ENCODE peak calls at places on chromosomes 6 and 20, in seven cellular contexts. B is GM12891, D is upper lobe of left lung, L is prostate gland, W is endothelial cell of umbilical vein, T is breast epithelium, A is HepG2. Z is an unnamed sample.

GRCh38 chr20:41222703-41223102 is 85.4 kb downstream of the PLCG1 start:
- DNase-seq in A (no peak), B (no peak), T (no peak), D (no peak), L (no peak), W (no peak), Z (no peak)

GRCh38 chr6:97473979-97474378 is 191.0 kb upstream of the MMS22L start:
- DNase-seq in T (no peak), A (no peak), D (no peak), W (no peak), B (no peak), L (no peak), Z (no peak)

GRCh38 chr20:22924036-22924737 is 110.9 kb upstream of the SSTR4 start:
- DNase-seq in T (no peak), B (no peak), L (no peak), A (no peak), D (no peak), W (no peak), Z (no peak)

GRCh38 chr6:46078294-46078693 is 51.5 kb upstream of the ENPP4 start:
- DNase-seq in A (no peak), T (no peak), L (no peak), D (no peak), W (no peak), B (no peak), Z (no peak)

GRCh38 chr20:32132911-32133549 is 23.5 kb downstream of the TM9SF4 start:
- DNase-seq in D (no peak), T (no peak), W (no peak), L (no peak), B (no peak), A (no peak), Z (peak)

GRCh38 chr20:58457083-58457680 is 58.0 kb downstream of the APCDD1L start:
- DNase-seq in W (no peak), B (no peak), D (no peak), A (no peak), T (no peak), L (no peak), Z (no peak)

GRCh38 chr6:16758163-16758975 is 2.9 kb downstream of the ATXN1 start:
- DNase-seq in T (no peak), B (no peak), W (no peak), D (no peak), L (no peak), A (peak), Z (no peak)

GRCh38 chr6:108655840-108656650 is 95.3 kb downstream of the FOXO3 start:
- DNase-seq in L (no peak), A (peak), W (no peak), B (no peak), T (no peak), D (no peak), Z (no peak)

GRCh38 chr6:168132531-168133184 is 53.6 kb upstream of the FRMD1 start:
- DNase-seq in B (no peak), A (peak), W (peak), D (peak), L (peak), T (peak), Z (no peak)

GRCh38 chr6:11096109-11096508 is 2.5 kb downstream of the SMIM13 start:
- DNase-seq in L (peak), T (peak), W (no peak), A (peak), B (no peak), D (no peak), Z (no peak)

GRCh38 chr6:165649152-165649551 is 13.9 kb downstream of the PDE10A start:
- DNase-seq in B (no peak), D (no peak), L (no peak), T (no peak), A (no peak), W (no peak), Z (no peak)

GRCh38 chr6:145261758-145262157 is 473.6 kb downstream of the EPM2A start:
- DNase-seq in B (no peak), T (no peak), D (no peak), A (no peak), W (no peak), L (no peak), Z (no peak)

GRCh38 chr6:35411066-35411465 is 41.1 kb upstream of the FANCE start:
- DNase-seq in A (no peak), D (no peak), B (no peak), W (no peak), L (no peak), T (no peak), Z (no peak)

GRCh38 chr20:21450572-21450971 is 53.2 kb upstream of the NKX2-4 start:
- DNase-seq in A (peak), D (no peak), B (no peak), T (no peak), L (no peak), W (no peak), Z (no peak)

GRCh38 chr6:56292505-56293181 is 45.3 kb upstream of the COL21A1 start:
- DNase-seq in A (peak), L (no peak), W (peak), D (no peak), T (no peak), B (no peak), Z (no peak)

GRCh38 chr20:17872434-17872833 is 96.2 kb downstream of the SNX5 start:
- DNase-seq in B (no peak), A (no peak), W (no peak), T (no peak), L (no peak), D (no peak), Z (no peak)

GRCh38 chr20:13006825-13007224 is 1.9 kb upstream of the SPTLC3 start:
- DNase-seq in B (no peak), L (no peak), D (no peak), W (no peak), T (no peak), A (no peak), Z (no peak)

GRCh38 chr20:50429412-50429811 is 80.8 kb upstream of the PTPN1 start:
- DNase-seq in W (no peak), A (no peak), T (no peak), L (no peak), D (no peak), B (no peak), Z (no peak)

GRCh38 chr6:31383149-31383548 is 20.2 kb upstream of the MICA start:
- DNase-seq in B (no peak), W (no peak), A (no peak), D (no peak), L (no peak), T (no peak), Z (no peak)

GRCh38 chr20:52975024-52975732 is 3.0 kb downstream of the TSHZ2 start:
- DNase-seq in D (no peak), A (no peak), L (no peak), T (no peak), B (no peak), W (no peak), Z (no peak)

DNA sequence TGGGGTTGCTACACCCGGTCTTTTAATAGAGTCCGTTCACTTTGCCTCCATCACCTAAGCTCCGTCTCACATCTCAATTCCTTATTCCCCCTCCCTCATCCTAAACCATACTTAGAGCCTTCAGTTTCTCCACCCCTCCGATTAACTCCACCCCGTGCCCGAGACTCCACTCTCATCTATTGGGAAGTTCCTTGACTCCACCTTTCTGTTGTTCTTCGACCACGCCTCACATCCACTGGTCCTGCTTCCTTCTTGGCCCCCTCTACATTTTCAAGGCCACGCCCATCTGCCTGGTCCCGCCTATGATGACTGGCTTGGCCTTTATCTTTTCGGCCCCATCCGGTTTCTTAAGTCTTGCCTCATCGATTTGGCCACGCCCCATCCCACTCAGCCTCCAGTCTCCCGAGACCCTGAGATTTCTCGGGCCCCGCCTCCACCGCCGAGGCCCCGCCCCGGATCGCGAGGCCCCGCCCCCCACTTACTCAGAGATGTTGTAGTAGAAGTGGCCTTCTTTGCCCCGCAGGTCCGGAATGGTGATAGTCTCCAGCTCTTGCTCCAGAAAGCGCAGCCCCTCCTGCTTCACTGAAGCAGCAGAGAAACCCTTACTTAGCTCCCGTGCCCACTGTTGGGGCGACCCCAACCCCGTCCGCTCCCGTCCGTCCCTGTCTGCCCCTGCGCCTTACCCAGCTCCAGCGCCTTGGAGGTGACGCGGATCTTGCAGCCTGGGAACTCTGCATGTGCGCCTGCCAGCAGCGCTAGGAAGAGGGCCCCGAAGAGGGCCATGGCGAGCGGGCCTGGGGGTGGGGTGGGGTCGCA is 1.1 kb downstream of the PLTP start:
- DNase-seq in D (peak), W (peak), A (no peak), B (peak), L (peak), T (peak), Z (peak)
- TF ChIP-seq POLR2A in D (no peak), W (peak), A (no peak), B (peak), L (peak), T (no peak), Z (peak)

GRCh38 chr6:140893432-140893831 is 1239.3 kb upstream of the GJE1 start:
- DNase-seq in L (no peak), B (no peak), W (no peak), D (no peak), T (no peak), A (no peak), Z (no peak)

GRCh38 chr6:140897349-140897748 is 1235.4 kb upstream of the GJE1 start:
- DNase-seq in B (no peak), D (no peak), T (no peak), W (no peak), L (no peak), A (peak), Z (no peak)

GRCh38 chr6:140897804-140898573 is 1234.7 kb upstream of the GJE1 start:
- DNase-seq in D (peak), B (no peak), T (no peak), L (no peak), W (no peak), A (peak), Z (no peak)
- TF ChIP-seq POLR2AphosphoS5 in D (no peak), B (no peak), T (no peak), L (no peak), W (no peak), A (peak), Z (no peak)

GRCh38 chr20:37527638-37528441 is at the start of gene BLCAP:
- DNase-seq in A (peak), B (peak), T (peak), D (peak), W (peak), L (peak), Z (peak)
- TF ChIP-seq POLR2A in A (peak), B (peak), T (no peak), D (peak), W (peak), L (peak), Z (peak)

DNA sequence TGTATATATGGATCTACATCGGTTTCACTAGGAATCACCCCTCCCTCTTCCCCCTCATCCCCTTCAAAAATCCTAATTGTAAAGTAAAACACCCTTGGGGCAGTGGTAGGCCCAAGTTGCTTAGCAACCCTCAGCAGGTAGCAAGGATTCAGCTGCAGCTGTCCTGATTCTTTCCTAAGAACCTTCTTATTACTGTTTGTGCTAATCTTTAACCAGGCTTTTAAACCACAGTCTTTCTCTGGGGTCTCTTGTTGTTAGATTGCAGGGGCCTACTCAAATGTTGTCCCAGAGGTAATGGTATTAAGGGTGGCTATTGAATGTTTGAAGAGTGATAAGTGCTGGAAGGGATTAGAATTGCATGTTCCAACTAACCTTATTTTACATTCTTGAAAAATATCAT is 46.4 kb downstream of the PRL start:
- DNase-seq in B (no peak), D (no peak), T (no peak), L (no peak), A (no peak), W (no peak), Z (no peak)
- TF ChIP-seq POLR2AphosphoS5 in B (no peak), D (no peak), T (no peak), L (no peak), A (no peak), W (no peak), Z (no peak)

DNA sequence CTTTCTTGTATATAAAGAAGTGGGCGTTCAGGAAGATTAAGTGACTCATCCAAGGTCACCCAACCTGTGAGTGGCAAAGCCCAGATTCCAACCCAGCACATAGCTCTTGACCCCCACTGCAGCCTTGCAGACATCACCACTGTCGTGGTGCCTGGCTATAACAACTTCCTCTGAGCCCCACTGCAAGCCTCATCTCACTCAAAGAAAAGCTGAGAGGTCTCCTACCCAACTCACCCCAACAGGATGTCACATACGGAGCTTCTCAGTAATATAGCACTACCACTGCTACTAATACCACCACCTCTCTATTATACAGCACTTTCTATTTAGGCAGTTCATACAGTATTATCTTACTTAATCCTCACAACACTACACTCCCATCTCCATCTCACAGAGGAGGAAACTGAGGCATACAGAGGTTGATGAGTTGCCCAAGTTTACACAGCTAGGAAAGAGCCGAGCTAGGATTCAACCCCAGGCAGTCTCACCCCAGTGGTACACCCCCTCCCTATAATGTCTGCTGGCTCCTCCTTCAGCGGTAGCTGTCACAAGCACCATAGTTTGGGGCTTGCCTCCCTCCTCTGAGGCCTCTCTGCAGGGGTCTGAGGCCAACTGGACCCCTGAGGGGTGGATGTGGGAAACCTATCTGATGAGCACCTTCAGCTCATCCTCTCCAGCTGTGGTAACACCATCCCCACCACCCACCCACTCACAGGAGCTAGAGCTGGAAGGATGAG is 19.5 kb downstream of the TFEB start:
- DNase-seq in L (no peak), D (no peak), W (no peak), B (no peak), A (no peak), T (no peak), Z (no peak)
- TF ChIP-seq POLR2A in L (no peak), D (no peak), W (no peak), B (no peak), A (no peak), T (no peak), Z (no peak)

GRCh38 chr6:47132724-47133123 is 90.6 kb upstream of the ADGRF1 start:
- DNase-seq in T (no peak), W (no peak), A (no peak), D (no peak), B (no peak), L (no peak), Z (no peak)
- TF ChIP-seq POLR2AphosphoS5 in T (no peak), W (no peak), A (no peak), D (no peak), B (no peak), L (no peak), Z (no peak)

DNA sequence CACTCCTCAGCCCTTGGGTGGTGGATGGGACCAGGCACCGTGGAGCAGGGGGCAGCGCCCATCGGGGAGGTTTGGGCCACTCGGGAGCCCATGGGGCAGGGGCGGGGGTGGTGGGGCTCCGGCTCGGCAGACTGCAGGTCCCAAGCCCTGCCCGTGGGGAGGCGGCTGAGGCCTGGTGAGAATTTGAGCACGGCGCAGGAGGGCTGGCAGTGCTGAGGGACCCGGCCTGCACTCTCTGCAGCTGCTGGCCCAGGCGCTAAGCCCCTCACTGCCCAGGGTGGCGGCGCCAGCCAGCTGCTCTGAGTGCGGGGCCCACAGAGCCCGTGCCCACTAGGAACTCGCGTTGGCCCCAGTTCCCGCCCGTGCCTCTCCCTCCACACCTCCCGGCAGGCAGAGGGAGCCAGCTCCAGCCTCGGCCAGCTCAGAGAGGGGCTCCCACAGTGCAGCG is 182.1 kb upstream of the OPRM1 start:
- DNase-seq in B (no peak), T (no peak), W (no peak), A (no peak), D (peak), L (no peak), Z (no peak)
- TF ChIP-seq POLR2A in B (no peak), T (no peak), W (no peak), A (no peak), D (no peak), L (no peak), Z (no peak)

GRCh38 chr6:63705707-63706106 is 70.1 kb downstream of the PHF3 start:
- DNase-seq in D (no peak), B (no peak), L (no peak), W (no peak), A (no peak), T (no peak), Z (no peak)

GRCh38 chr6:63708631-63709030 is 73.0 kb downstream of the PHF3 start:
- DNase-seq in T (no peak), L (no peak), W (no peak), B (no peak), A (no peak), D (no peak), Z (no peak)

GRCh38 chr6:63709148-63709547 is 73.5 kb downstream of the PHF3 start:
- DNase-seq in W (no peak), T (no peak), B (no peak), D (no peak), A (peak), L (no peak), Z (no peak)

DNA sequence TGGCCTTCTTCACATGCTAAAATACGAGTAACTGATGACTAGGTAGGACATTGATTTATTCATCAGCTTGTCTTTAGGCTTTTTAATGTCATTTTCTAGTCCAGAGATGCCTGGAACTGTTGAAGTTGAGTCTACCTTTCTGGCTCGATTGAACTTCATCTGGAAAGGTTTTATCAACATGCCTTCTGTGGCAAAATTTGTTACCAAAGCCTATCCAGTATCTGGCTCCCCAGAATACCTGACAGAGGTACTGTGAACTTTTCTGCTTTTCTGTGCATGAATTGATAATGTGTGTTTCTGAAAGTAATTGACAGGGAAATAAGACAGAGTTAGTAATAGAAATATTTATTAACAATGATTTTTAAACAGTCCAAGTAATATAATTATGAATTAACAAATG is 71.0 kb downstream of the PHF3 start:
- DNase-seq in T (no peak), A (no peak), D (no peak), B (no peak), L (no peak), W (no peak), Z (no peak)
- TF ChIP-seq POLR2AphosphoS5 in T (no peak), A (no peak), D (no peak), B (no peak), L (no peak), W (no peak), Z (no peak)

GRCh38 chr6:42679358-42679757 is 43.0 kb downstream of the PRPH2 start:
- DNase-seq in B (no peak), W (no peak), T (no peak), L (no peak), A (no peak), D (no peak), Z (no peak)

GRCh38 chr6:42674780-42675179 is 47.6 kb downstream of the PRPH2 start:
- DNase-seq in A (no peak), D (no peak), W (no peak), T (no peak), L (no peak), B (no peak), Z (no peak)
- TF ChIP-seq POLR2A in A (no peak), D (no peak), W (no peak), T (no peak), L (no peak), B (no peak), Z (no peak)

Z was measured in GM12892.